ENCODE peak calls at places on chromosomes 7 and 10, in five cellular contexts. Q, R, K, G and W are unnamed samples.

GRCh38 chr7:73856941-73857340 is 4.0 kb upstream of the TMEM270 start:
- DNase-seq in Q (no peak), R (no peak), K (no peak), G (no peak), W (no peak)

GRCh38 chr10:128570596-128570995 is 444.4 kb upstream of the MKI67 start:
- DNase-seq in Q (no peak), R (no peak), K (no peak), G (no peak), W (no peak)

GRCh38 chr10:127888526-127889312 is 4.0 kb downstream of the CLRN3 start:
- DNase-seq in Q (no peak), R (peak), K (no peak), G (no peak), W (no peak)

GRCh38 chr10:69242037-69242843 is 22.1 kb downstream of the HKDC1 start:
- DNase-seq in Q (no peak), R (no peak), K (no peak), G (no peak), W (no peak)

GRCh38 chr7:100641860-100642533 is 645 bp upstream of the TFR2 start:
- DNase-seq in Q (no peak), R (no peak), K (no peak), G (no peak), W (no peak)

GRCh38 chr10:121425623-121426022 is 172.6 kb downstream of the FGFR2 start:
- DNase-seq in Q (no peak), R (no peak), K (no peak), G (no peak), W (no peak)

GRCh38 chr7:116543664-116544063 is 18.8 kb downstream of the CAV1 start:
- DNase-seq in Q (peak), R (no peak), K (no peak), G (no peak), W (no peak)

GRCh38 chr10:118769898-118770600 is 15.3 kb upstream of the CACUL1 start:
- DNase-seq in Q (no peak), R (no peak), K (no peak), G (no peak), W (no peak)

GRCh38 chr10:85612378-85612775 is 754.2 kb downstream of the GRID1 start:
- DNase-seq in Q (no peak), R (no peak), K (no peak), G (no peak), W (no peak)

GRCh38 chr7:240887-241421 is 48.6 kb downstream of the FAM20C start:
- DNase-seq in Q (no peak), R (no peak), K (no peak), G (no peak), W (no peak)

GRCh38 chr10:123922126-123922525 is 30.5 kb upstream of the CPXM2 start:
- DNase-seq in Q (no peak), R (no peak), K (no peak), G (no peak), W (no peak)

GRCh38 chr10:31528834-31529233 is 209.8 kb downstream of the ZEB1 start:
- DNase-seq in Q (no peak), R (no peak), K (no peak), G (no peak), W (no peak)

GRCh38 chr7:77337456-77337990 is 78.6 kb downstream of the GSAP start:
- DNase-seq in Q (no peak), R (no peak), K (no peak), G (no peak), W (no peak)

GRCh38 chr7:1193593-1194424 is 33.8 kb upstream of the ZFAND2A start:
- DNase-seq in Q (no peak), R (peak), K (no peak), G (no peak), W (no peak)

GRCh38 chr7:49643321-49643720 is 130.1 kb upstream of the VWC2 start:
- DNase-seq in Q (no peak), R (no peak), K (no peak), G (no peak), W (no peak)

GRCh38 chr7:128906766-128907559 is 3.5 kb downstream of the KCP start:
- DNase-seq in Q (no peak), R (no peak), K (no peak), G (no peak), W (no peak)

GRCh38 chr7:11831727-11832495 is at the start of gene THSD7A:
- DNase-seq in Q (no peak), R (peak), K (no peak), G (no peak), W (no peak)

GRCh38 chr7:155555116-155555695 is 8.8 kb upstream of the CNPY1 start:
- DNase-seq in Q (no peak), R (no peak), K (no peak), G (no peak), W (no peak)

GRCh38 chr10:36670616-36671402 is 454.6 kb upstream of the ANKRD30A start:
- DNase-seq in Q (no peak), R (no peak), K (no peak), G (peak), W (no peak)

GRCh38 chr10:75469018-75469616 is 37.7 kb downstream of the LRMDA start:
- DNase-seq in Q (peak), R (peak), K (no peak), G (peak), W (peak)

GRCh38 chr10:94678475-94678874 is 5.1 kb upstream of the CYP2C18 start:
- DNase-seq in Q (no peak), R (no peak), K (no peak), G (no peak), W (no peak)

GRCh38 chr7:27840314-27840713 is 100.4 kb downstream of the TAX1BP1 start:
- DNase-seq in Q (no peak), R (no peak), K (no peak), G (no peak), W (no peak)

GRCh38 chr7:158541330-158542010 is 46.2 kb downstream of the PTPRN2 start:
- DNase-seq in Q (no peak), R (no peak), K (no peak), G (no peak), W (no peak)